ENCODE peak calls at places on chromosomes 5 and 9, in four cellular contexts. U, B, K and H are unnamed samples.

GRCh38 chr9:68690088-68690487 is 15.0 kb upstream of the PIP5K1B start:
- DNase-seq in B (no peak), K (no peak), U (no peak), H (no peak)

GRCh38 chr5:31800351-31800750 is 161.4 kb downstream of the PDZD2 start:
- DNase-seq in K (no peak), U (no peak), B (no peak), H (no peak)

GRCh38 chr5:64869419-64869818 is 100.7 kb downstream of the CWC27 start:
- DNase-seq in K (peak), B (no peak), U (no peak), H (no peak)

GRCh38 chr5:135437796-135438560 is 9.2 kb downstream of the DCANP1 start:
- DNase-seq in B (no peak), U (no peak), K (peak), H (peak)

GRCh38 chr9:34016149-34016548 is 32.5 kb downstream of the UBAP2 start:
- DNase-seq in K (no peak), B (no peak), U (no peak), H (no peak)

GRCh38 chr5:89293849-89294248 is 410.9 kb upstream of the MEF2C start:
- DNase-seq in U (no peak), B (no peak), K (peak), H (no peak)

GRCh38 chr5:135651156-135651555 is 72.4 kb upstream of the CXCL14 start:
- DNase-seq in K (peak), B (no peak), U (no peak), H (no peak)

GRCh38 chr9:37027582-37028424 is 6.3 kb downstream of the PAX5 start:
- DNase-seq in K (peak), U (peak), B (peak), H (peak)

GRCh38 chr5:139646111-139646510 is 2.0 kb upstream of the CXXC5 start:
- DNase-seq in U (no peak), B (no peak), K (no peak), H (no peak)

GRCh38 chr9:69149321-69149807 is 24.7 kb upstream of the TJP2 start:
- DNase-seq in B (peak), K (peak), U (no peak), H (no peak)

GRCh38 chr9:69118656-69119055 is 55.4 kb upstream of the TJP2 start:
- DNase-seq in K (no peak), B (no peak), U (no peak), H (no peak)

GRCh38 chr5:72242796-72243475 is 77.1 kb downstream of the MRPS27 start:
- DNase-seq in K (peak), B (peak), U (peak), H (no peak)

GRCh38 chr9:2127486-2127885 is 112.3 kb downstream of the SMARCA2 start:
- DNase-seq in U (no peak), K (peak), B (no peak), H (no peak)